ENCODE peak calls at places on chromosomes 16 and 17, in five cellular contexts. S is GM12878, A is SK-N-SH, G is K562, J is HepG2. M is an unnamed sample.

GRCh38 chr16:57995721-57996405 is 4.6 kb downstream of the ZNF319 start:
- DNase-seq in S (no peak), A (no peak), G (no peak), J (no peak), M (no peak)

GRCh38 chr17:80192268-80192667 is 22.4 kb downstream of the CARD14 start:
- DNase-seq in S (no peak), A (no peak), G (no peak), J (peak; percentile 53), M (no peak)

GRCh38 chr16:85479972-85480726 is 133.0 kb upstream of the GSE1 start:
- DNase-seq in S (no peak), A (no peak), G (no peak), J (no peak), M (no peak)

GRCh38 chr17:77011173-77012011 is 129.4 kb upstream of the SEC14L1 start:
- DNase-seq in S (no peak), A (peak; percentile 58), G (peak; percentile 36), J (peak; percentile 53), M (peak; percentile 48)

GRCh38 chr17:41532947-41533570 is 5.0 kb upstream of the KRT19 start:
- DNase-seq in S (no peak), A (no peak), G (no peak), J (no peak), M (no peak)

GRCh38 chr16:86604436-86605220 is 26.3 kb downstream of the FOXL1 start:
- DNase-seq in S (no peak), A (no peak), G (no peak), J (no peak), M (no peak)

GRCh38 chr17:56489980-56490379 is 103.5 kb upstream of the NOG start:
- DNase-seq in S (no peak), A (no peak), G (no peak), J (no peak), M (no peak)

GRCh38 chr17:74274060-74274702 is at the start of gene DNAI2:
- DNase-seq in S (no peak), A (peak; percentile 74), G (peak; percentile 62), J (no peak), M (no peak)

GRCh38 chr16:86479419-86479818 is 30.9 kb upstream of the FOXF1 start:
- DNase-seq in S (no peak), A (no peak), G (no peak), J (no peak), M (no peak)

GRCh38 chr17:62628845-62629555 is 1.5 kb downstream of the MRC2 start:
- DNase-seq in S (no peak), A (peak; percentile 90), G (no peak), J (no peak), M (no peak)

GRCh38 chr17:44038604-44039007 is 23.8 kb upstream of the TMEM101 start:
- DNase-seq in S (no peak), A (peak; percentile 51), G (no peak), J (peak; percentile 39), M (no peak)

DNA sequence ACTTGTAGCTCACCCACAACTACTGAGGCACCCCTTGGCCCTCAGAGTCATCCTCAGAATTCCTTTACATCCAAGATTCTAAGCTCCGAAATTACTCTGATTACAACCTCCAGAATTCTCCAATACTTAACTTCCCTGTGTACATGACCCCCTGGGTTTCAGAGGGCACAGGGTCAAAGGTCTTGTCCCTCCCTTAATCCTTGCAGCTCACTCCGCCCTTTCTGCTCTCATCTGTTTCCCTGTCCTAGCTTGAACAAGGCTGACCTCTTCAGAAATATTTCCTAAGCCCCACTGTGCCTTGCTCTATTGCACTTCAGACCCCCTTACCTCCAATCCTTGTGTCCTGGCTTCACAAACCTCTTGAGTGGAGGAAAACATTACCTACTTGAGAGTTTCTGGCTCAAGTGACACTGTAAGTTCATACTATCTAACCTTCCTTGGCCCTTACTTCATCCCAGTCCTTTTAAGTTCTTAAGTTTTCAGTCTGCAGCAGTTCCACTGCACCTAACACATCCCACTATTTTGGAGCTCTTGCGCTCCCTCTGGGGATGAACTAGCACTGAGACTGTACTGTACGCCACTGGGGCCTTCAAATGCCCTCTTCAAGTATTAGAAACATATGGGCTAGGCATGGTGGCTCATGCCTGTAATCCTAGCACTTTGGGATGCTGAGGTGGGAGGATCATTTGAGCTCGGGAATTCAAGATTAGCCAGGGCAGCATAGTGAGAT is 6.2 kb downstream of the N4BP1 start:
- DNase-seq in S (no peak), A (no peak), G (no peak), J (no peak), M (no peak)
- TF ChIP-seq ZBTB33 in S (no peak), A (no peak), G (no peak), J (no peak), M (no peak)

GRCh38 chr16:13896543-13897182 is 23.3 kb upstream of the ERCC4 start:
- DNase-seq in S (no peak), A (no peak), G (peak; percentile 17), J (peak; percentile 25), M (peak; percentile 36)
- TF ChIP-seq ZBTB33 in S (no peak), A (no peak), G (no peak), J (no peak), M (no peak)

GRCh38 chr16:30603945-30604315 is 6.3 kb downstream of the ZNF689 start:
- DNase-seq in S (no peak), A (no peak), G (no peak), J (no peak), M (no peak)

GRCh38 chr16:30605148-30605547 is 5.0 kb downstream of the ZNF689 start:
- DNase-seq in S (no peak), A (no peak), G (no peak), J (no peak), M (no peak)

GRCh38 chr16:30604316-30604947 is 5.8 kb downstream of the ZNF689 start:
- DNase-seq in S (no peak), A (no peak), G (no peak), J (no peak), M (no peak)

GRCh38 chr16:30600929-30601328 is 9.3 kb downstream of the ZNF689 start:
- DNase-seq in S (no peak), A (no peak), G (no peak), J (no peak), M (no peak)

GRCh38 chr16:30602595-30603277 is 7.5 kb downstream of the ZNF689 start:
- DNase-seq in S (no peak), A (no peak), G (no peak), J (no peak), M (no peak)
- TF ChIP-seq ZBTB33 in S (no peak), A (no peak), G (no peak), J (no peak), M (no peak)

DNA sequence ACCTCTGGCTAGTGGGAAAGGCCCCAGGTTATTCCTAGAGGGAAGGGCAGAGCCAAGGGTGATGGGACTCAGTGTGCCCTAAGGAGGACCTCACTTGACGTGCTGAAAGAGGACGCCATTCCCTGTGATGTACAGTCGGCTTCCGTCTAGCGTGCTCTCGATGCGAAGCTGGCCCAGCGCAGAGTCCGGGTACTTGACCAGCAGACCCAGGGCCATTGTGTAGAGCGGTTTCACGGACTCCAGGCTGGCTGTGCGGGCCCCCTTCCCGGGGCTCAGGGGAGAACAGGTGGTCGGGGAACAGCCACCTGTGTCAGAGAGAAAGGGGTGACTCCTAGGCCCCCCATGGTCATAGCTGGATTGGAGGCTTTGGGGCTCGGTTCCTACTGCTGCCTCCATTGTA is 19.9 kb downstream of the PLEKHG4 start:
- DNase-seq in S (no peak), A (peak; percentile 8), G (no peak), J (no peak), M (no peak)
- TF ChIP-seq ZBTB33 in S (no peak), A (no peak), G (no peak), J (no peak), M (no peak)

GRCh38 chr17:37674511-37674910 is 31.3 kb upstream of the DDX52 start:
- DNase-seq in S (no peak), A (no peak), G (no peak), J (peak; percentile 67), M (no peak)

GRCh38 chr17:37672545-37673078 is 29.4 kb upstream of the DDX52 start:
- DNase-seq in S (no peak), A (no peak), G (no peak), J (no peak), M (no peak)

GRCh38 chr17:37671028-37671812 is 28.0 kb upstream of the DDX52 start:
- DNase-seq in S (no peak), A (no peak), G (no peak), J (no peak), M (no peak)

GRCh38 chr17:37671813-37672544 is 28.7 kb upstream of the DDX52 start:
- DNase-seq in S (no peak), A (no peak), G (no peak), J (peak; percentile 85), M (no peak)

DNA sequence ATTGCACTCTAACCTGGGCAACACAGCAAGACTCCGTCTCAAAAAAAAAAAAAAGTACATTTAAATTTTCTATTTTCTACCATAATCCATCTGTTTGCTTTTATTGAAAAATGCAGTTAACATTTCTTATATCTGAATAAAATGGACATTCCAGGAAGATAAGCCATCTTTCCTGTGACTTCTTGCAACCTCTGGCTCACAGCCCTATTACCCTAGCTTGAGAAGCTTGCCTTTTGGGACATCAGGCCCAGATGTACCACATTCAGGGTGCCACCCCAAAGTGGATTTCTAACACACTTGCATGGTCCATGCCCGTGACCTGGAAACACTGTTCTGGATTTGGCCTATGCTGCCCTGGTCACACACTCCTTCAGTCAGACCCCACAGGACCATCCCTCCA is 30.1 kb upstream of the DDX52 start:
- DNase-seq in S (no peak), A (no peak), G (no peak), J (no peak), M (no peak)
- TF ChIP-seq ZBTB33 in S (no peak), A (no peak), G (no peak), J (no peak), M (no peak)

GRCh38 chr16:10122026-10122425 is 60.2 kb downstream of the GRIN2A start:
- DNase-seq in S (no peak), A (no peak), G (no peak), J (no peak), M (no peak)
- TF ChIP-seq ZBTB33 in S (no peak), A (no peak), G (no peak), J (no peak), M (no peak)

DNA sequence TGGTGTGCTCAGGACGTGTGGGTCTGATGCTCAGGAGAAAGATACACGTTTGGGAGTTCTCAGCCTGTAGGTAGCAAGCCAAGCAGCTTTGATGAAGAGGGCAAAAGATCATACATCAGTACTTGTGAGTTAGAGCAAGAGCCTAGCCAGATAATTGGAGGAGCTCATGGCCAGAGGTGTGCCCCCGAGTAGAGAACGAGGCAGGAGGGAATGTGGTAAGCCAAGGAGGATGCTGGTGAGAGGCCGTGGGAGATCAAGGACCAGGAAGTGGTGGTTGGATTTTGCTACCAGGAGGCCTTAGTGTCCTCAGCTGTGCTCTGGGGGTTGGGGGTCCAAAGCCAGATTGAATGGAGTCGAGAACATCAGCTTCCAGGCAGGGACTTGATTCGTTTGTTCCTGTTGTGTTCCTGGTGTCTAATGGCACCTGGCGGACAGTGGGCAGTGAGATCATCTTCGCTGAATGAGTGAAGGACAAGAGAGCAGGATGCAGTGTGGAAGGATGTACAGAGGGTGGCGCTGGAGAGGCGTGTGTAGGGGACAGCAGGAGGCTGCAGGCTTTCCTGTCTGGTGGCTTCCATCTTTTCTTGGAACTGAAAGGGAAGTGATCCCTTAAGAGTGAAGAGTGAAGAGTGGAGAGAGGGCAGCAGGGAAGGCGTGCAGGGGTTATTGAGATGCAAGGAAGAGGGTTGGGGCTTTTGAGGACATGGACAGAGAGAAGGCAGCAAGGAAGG is 11.6 kb downstream of the FBXL19 start:
- DNase-seq in S (no peak), A (peak; percentile 64), G (peak; percentile 73), J (peak; percentile 70), M (no peak)
- TF ChIP-seq ZBTB33 in S (no peak), A (no peak), G (peak; percentile 97), J (peak; percentile 95), M (no peak)

M was measured in HCT116.